ENCODE peak calls at places on chromosomes 3 and 15, in four cellular contexts. One of them, this sample, is unnamed.
A peak's percentile ranks its signal among the peaks of the same experiment; 100 is the strongest.

GRCh38 chr3:143084856-143085731 is 34.5 kb upstream of the CHST2 start:
- DNase-seq in MM.1S: no peak
- DNase-seq in activated CD8-positive, alpha-beta T cell treated with anti-CD3 and anti-CD28 coated beads, Interleukin-2, amount 10 ng/mL, durations not matched to agents 7 days and 5 days: no peak
- DNase-seq in effector CD4-positive, alpha-beta T cell: no peak
- DNase-seq in this sample: no peak

GRCh38 chr3:66498718-66499611 is 1.9 kb downstream of the LRIG1 start:
- DNase-seq in effector CD4-positive, alpha-beta T cell: no peak
- DNase-seq in activated CD8-positive, alpha-beta T cell treated with anti-CD3 and anti-CD28 coated beads, Interleukin-2, amount 10 ng/mL, durations not matched to agents 7 days and 5 days: no peak
- DNase-seq in MM.1S: no peak
- DNase-seq in this sample: no peak

GRCh38 chr15:47409601-47410000 is 307.7 kb upstream of the SEMA6D start:
- DNase-seq in activated CD8-positive, alpha-beta T cell treated with anti-CD3 and anti-CD28 coated beads, Interleukin-2, amount 10 ng/mL, durations not matched to agents 7 days and 5 days: no peak
- DNase-seq in effector CD4-positive, alpha-beta T cell: no peak
- DNase-seq in MM.1S: no peak
- DNase-seq in this sample: no peak

GRCh38 chr15:48968066-48968465 is 4.3 kb upstream of the SHC4 start:
- DNase-seq in activated CD8-positive, alpha-beta T cell treated with anti-CD3 and anti-CD28 coated beads, Interleukin-2, amount 10 ng/mL, durations not matched to agents 7 days and 5 days: no peak
- DNase-seq in effector CD4-positive, alpha-beta T cell: no peak
- DNase-seq in MM.1S: no peak
- DNase-seq in this sample: no peak

GRCh38 chr3:99843590-99844260 is 26.1 kb downstream of the CMSS1 start:
- DNase-seq in activated CD8-positive, alpha-beta T cell treated with anti-CD3 and anti-CD28 coated beads, Interleukin-2, amount 10 ng/mL, durations not matched to agents 7 days and 5 days: no peak
- DNase-seq in MM.1S: no peak
- DNase-seq in effector CD4-positive, alpha-beta T cell: no peak
- DNase-seq in this sample: no peak

GRCh38 chr15:60397772-60398445 is at the start of gene ANXA2:
- DNase-seq in activated CD8-positive, alpha-beta T cell treated with anti-CD3 and anti-CD28 coated beads, Interleukin-2, amount 10 ng/mL, durations not matched to agents 7 days and 5 days: peak; percentile 91
- DNase-seq in MM.1S: peak; percentile 85
- DNase-seq in effector CD4-positive, alpha-beta T cell: peak; percentile 78
- DNase-seq in this sample: peak; percentile 64

GRCh38 chr3:159919873-159920272 is 68.8 kb upstream of the IL12A start:
- DNase-seq in activated CD8-positive, alpha-beta T cell treated with anti-CD3 and anti-CD28 coated beads, Interleukin-2, amount 10 ng/mL, durations not matched to agents 7 days and 5 days: no peak
- DNase-seq in MM.1S: peak; percentile 82
- DNase-seq in effector CD4-positive, alpha-beta T cell: no peak
- DNase-seq in this sample: no peak

GRCh38 chr3:142976621-142977398 is 13.3 kb upstream of the PAQR9 start:
- DNase-seq in MM.1S: no peak
- DNase-seq in activated CD8-positive, alpha-beta T cell treated with anti-CD3 and anti-CD28 coated beads, Interleukin-2, amount 10 ng/mL, durations not matched to agents 7 days and 5 days: no peak
- DNase-seq in effector CD4-positive, alpha-beta T cell: no peak
- DNase-seq in this sample: no peak

GRCh38 chr15:27183182-27183581 is 212.2 kb downstream of the GABRG3 start:
- DNase-seq in effector CD4-positive, alpha-beta T cell: no peak
- DNase-seq in activated CD8-positive, alpha-beta T cell treated with anti-CD3 and anti-CD28 coated beads, Interleukin-2, amount 10 ng/mL, durations not matched to agents 7 days and 5 days: no peak
- DNase-seq in MM.1S: no peak
- DNase-seq in this sample: no peak

GRCh38 chr15:65952425-65953053 is 83.2 kb downstream of the RAB11A start:
- DNase-seq in effector CD4-positive, alpha-beta T cell: no peak
- DNase-seq in activated CD8-positive, alpha-beta T cell treated with anti-CD3 and anti-CD28 coated beads, Interleukin-2, amount 10 ng/mL, durations not matched to agents 7 days and 5 days: peak; percentile 33
- DNase-seq in MM.1S: peak; percentile 29
- DNase-seq in this sample: no peak

GRCh38 chr3:147191795-147192385 is 214.5 kb downstream of the ZIC4 start:
- DNase-seq in MM.1S: peak; percentile 49
- DNase-seq in activated CD8-positive, alpha-beta T cell treated with anti-CD3 and anti-CD28 coated beads, Interleukin-2, amount 10 ng/mL, durations not matched to agents 7 days and 5 days: peak; percentile 22
- DNase-seq in effector CD4-positive, alpha-beta T cell: no peak
- DNase-seq in this sample: peak; percentile 44

GRCh38 chr3:192482809-192483208 is 244.5 kb downstream of the FGF12 start:
- DNase-seq in activated CD8-positive, alpha-beta T cell treated with anti-CD3 and anti-CD28 coated beads, Interleukin-2, amount 10 ng/mL, durations not matched to agents 7 days and 5 days: no peak
- DNase-seq in MM.1S: no peak
- DNase-seq in effector CD4-positive, alpha-beta T cell: no peak
- DNase-seq in this sample: no peak

GRCh38 chr3:169627073-169627472 is 36.4 kb downstream of the MECOM start:
- DNase-seq in activated CD8-positive, alpha-beta T cell treated with anti-CD3 and anti-CD28 coated beads, Interleukin-2, amount 10 ng/mL, durations not matched to agents 7 days and 5 days: no peak
- DNase-seq in MM.1S: peak; percentile 97
- DNase-seq in effector CD4-positive, alpha-beta T cell: no peak
- DNase-seq in this sample: no peak

GRCh38 chr3:135965129-135965505 is 411 bp upstream of the PPP2R3A start:
- DNase-seq in activated CD8-positive, alpha-beta T cell treated with anti-CD3 and anti-CD28 coated beads, Interleukin-2, amount 10 ng/mL, durations not matched to agents 7 days and 5 days: no peak
- DNase-seq in MM.1S: no peak
- DNase-seq in effector CD4-positive, alpha-beta T cell: no peak
- DNase-seq in this sample: no peak